ENCODE peak calls at places on chromosomes 7 and 10, in six cellular contexts. F, E, Q, C, W and D are unnamed samples. For H3K27me3, the result is how much of the 10 kb centered on the place peaks cover.

GRCh38 chr10:13776861-13777301 is 190.1 kb downstream of the PRPF18 start:
- DNase-seq in F (no peak), E (no peak), Q (no peak), C (no peak), W (no peak), D (no peak)

GRCh38 chr7:22962775-22963358 is 51.1 kb downstream of the HYCC1 start:
- DNase-seq in F (no peak), E (no peak), Q (no peak), C (no peak), W (no peak), D (no peak)

GRCh38 chr7:90726623-90727022 is 130.5 kb downstream of the CDK14 start:
- DNase-seq in F (no peak), E (no peak), Q (no peak), C (no peak), W (no peak), D (no peak)

GRCh38 chr7:27466703-27467102 is 196.0 kb downstream of the HIBADH start:
- DNase-seq in F (no peak), E (no peak), Q (no peak), C (no peak), W (no peak), D (no peak)

GRCh38 chr7:82153776-82154175 is 289.8 kb downstream of the CACNA2D1 start:
- DNase-seq in F (no peak), E (no peak), Q (no peak), C (no peak), W (no peak), D (no peak)

GRCh38 chr7:81903115-81903514 is 133.3 kb upstream of the HGF start:
- DNase-seq in F (no peak), E (no peak), Q (no peak), C (no peak), W (no peak), D (no peak)

GRCh38 chr7:135558337-135558767 is 635 bp downstream of the NUP205 start:
- DNase-seq in F (peak), E (peak), Q (no peak), C (peak), W (peak), D (peak)

GRCh38 chr7:93043393-93043985 is 74.3 kb downstream of the SAMD9 start:
- DNase-seq in F (peak), E (no peak), Q (no peak), C (no peak), W (no peak), D (no peak)

GRCh38 chr10:112587709-112588108 is 140.7 kb downstream of the VTI1A start:
- DNase-seq in F (no peak), E (no peak), Q (no peak), C (no peak), W (no peak), D (no peak)

GRCh38 chr7:100682228-100682741 is 8.7 kb downstream of the GNB2 start:
- DNase-seq in F (no peak), E (no peak), Q (no peak), C (peak), W (no peak), D (no peak)

GRCh38 chr10:111221682-111222470 is 145.0 kb downstream of the ADRA2A start:
- DNase-seq in F (no peak), E (no peak), Q (no peak), C (no peak), W (no peak), D (no peak)

GRCh38 chr7:98341106-98341505 is 59.6 kb downstream of the BRI3 start:
- DNase-seq in F (no peak), E (no peak), Q (no peak), C (no peak), W (no peak), D (no peak)

GRCh38 chr10:86295791-86296190 is 70.8 kb downstream of the GRID1 start:
- DNase-seq in F (no peak), E (no peak), Q (no peak), C (no peak), W (no peak), D (no peak)

GRCh38 chr10:132915411-132915810 is 27.0 kb downstream of the CFAP46 start:
- DNase-seq in F (no peak), E (no peak), Q (no peak), C (no peak), W (no peak), D (no peak)

GRCh38 chr7:22853138-22853537 is 30.5 kb upstream of the TOMM7 start:
- DNase-seq in F (no peak), E (no peak), Q (no peak), C (no peak), W (no peak), D (no peak)

GRCh38 chr7:69635572-69636190 is 37.4 kb downstream of the AUTS2 start:
- DNase-seq in F (no peak), E (no peak), Q (no peak), C (no peak), W (no peak), D (no peak)

GRCh38 chr10:31698169-31698890 is 230.3 kb downstream of the ARHGAP12 start:
- DNase-seq in F (no peak), E (no peak), Q (no peak), C (peak), W (no peak), D (no peak)

GRCh38 chr10:71603190-71603589 is 116.4 kb downstream of the C10orf105 start:
- DNase-seq in F (no peak), E (no peak), Q (no peak), C (no peak), W (no peak), D (no peak)

GRCh38 chr10:12719365-12719764 is 282.1 kb downstream of the CCDC3 start:
- DNase-seq in F (no peak), E (peak), Q (no peak), C (no peak), W (no peak), D (no peak)

GRCh38 chr10:50623299-50624153 is at the start of gene SGMS1:
- DNase-seq in F (peak), E (peak), Q (peak), C (peak), W (peak), D (peak)

GRCh38 chr7:87933605-87933952 is 472 bp upstream of the ADAM22 start:
- DNase-seq in F (no peak), E (no peak), Q (no peak), C (no peak), W (no peak), D (no peak)

GRCh38 chr7:45259966-45260646 is 102.5 kb downstream of the RAMP3 start:
- DNase-seq in F (peak), E (peak), Q (no peak), C (no peak), W (peak), D (peak)

GRCh38 chr10:60536529-60537114 is 146.9 kb upstream of the ANK3 start:
- DNase-seq in F (no peak), E (no peak), Q (no peak), C (no peak), W (no peak), D (no peak)

GRCh38 chr7:2763607-2764006 is 75.6 kb downstream of the AMZ1 start:
- DNase-seq in F (no peak), E (no peak), Q (no peak), C (no peak), W (no peak), D (no peak)

GRCh38 chr7:35254496-35255416 is 856 bp upstream of the TBX20 start:
- DNase-seq in F (no peak), E (no peak), Q (no peak), C (no peak), W (no peak), D (no peak)

GRCh38 chr7:52540041-52540440 is 495.4 kb upstream of the POM121L12 start:
- DNase-seq in F (no peak), E (no peak), Q (no peak), C (no peak), W (no peak), D (no peak)

GRCh38 chr10:123135415-123136141 is at the start of gene HMX3:
- DNase-seq in F (no peak), E (no peak), Q (no peak), C (no peak), W (peak), D (peak)

GRCh38 chr7:135862586-135863361 is 114.2 kb upstream of the FAM180A start:
- DNase-seq in F (peak), E (no peak), Q (no peak), C (no peak), W (no peak), D (no peak)

GRCh38 chr10:71613303-71613777 is 106.2 kb downstream of the C10orf105 start:
- DNase-seq in F (no peak), E (no peak), Q (no peak), C (no peak), W (no peak), D (no peak)

GRCh38 chr7:157032644-157033482 is 22.4 kb upstream of the MNX1 start:
- DNase-seq in F (no peak), E (no peak), Q (no peak), C (no peak), W (no peak), D (no peak)

GRCh38 chr7:70271617-70272081 is 673.4 kb downstream of the AUTS2 start:
- DNase-seq in F (no peak), E (no peak), Q (no peak), C (no peak), W (no peak), D (peak)

GRCh38 chr10:120514035-120514620 is 57.1 kb downstream of the PLPP4 start:
- DNase-seq in F (peak), E (peak), Q (no peak), C (no peak), W (no peak), D (peak)

GRCh38 chr10:14648042-14648765 is 126.5 kb downstream of the FAM107B start:
- DNase-seq in F (peak), E (peak), Q (peak), C (no peak), W (peak), D (peak)

GRCh38 chr10:521844-522243 is 167.6 kb downstream of the DIP2C start:
- DNase-seq in F (no peak), E (no peak), Q (no peak), C (peak), W (no peak), D (no peak)

GRCh38 chr7:14988941-14989340 is 86.4 kb upstream of the DGKB start:
- DNase-seq in F (no peak), E (no peak), Q (no peak), C (no peak), W (no peak), D (no peak)

GRCh38 chr7:107047902-107048782 is 3.6 kb downstream of the PRKAR2B start:
- DNase-seq in F (no peak), E (no peak), Q (no peak), C (no peak), W (no peak), D (no peak)

GRCh38 chr10:28367865-28368541 is 65.1 kb upstream of the MPP7 start:
- DNase-seq in F (no peak), E (no peak), Q (no peak), C (no peak), W (peak), D (no peak)

GRCh38 chr7:2050511-2050866 is 182.3 kb downstream of the MAD1L1 start:
- DNase-seq in F (no peak), E (no peak), Q (no peak), C (no peak), W (no peak), D (no peak)

GRCh38 chr10:98569878-98570277 is 123.1 kb upstream of the HPS1 start:
- DNase-seq in F (no peak), E (no peak), Q (no peak), C (no peak), W (no peak), D (no peak)

DNA sequence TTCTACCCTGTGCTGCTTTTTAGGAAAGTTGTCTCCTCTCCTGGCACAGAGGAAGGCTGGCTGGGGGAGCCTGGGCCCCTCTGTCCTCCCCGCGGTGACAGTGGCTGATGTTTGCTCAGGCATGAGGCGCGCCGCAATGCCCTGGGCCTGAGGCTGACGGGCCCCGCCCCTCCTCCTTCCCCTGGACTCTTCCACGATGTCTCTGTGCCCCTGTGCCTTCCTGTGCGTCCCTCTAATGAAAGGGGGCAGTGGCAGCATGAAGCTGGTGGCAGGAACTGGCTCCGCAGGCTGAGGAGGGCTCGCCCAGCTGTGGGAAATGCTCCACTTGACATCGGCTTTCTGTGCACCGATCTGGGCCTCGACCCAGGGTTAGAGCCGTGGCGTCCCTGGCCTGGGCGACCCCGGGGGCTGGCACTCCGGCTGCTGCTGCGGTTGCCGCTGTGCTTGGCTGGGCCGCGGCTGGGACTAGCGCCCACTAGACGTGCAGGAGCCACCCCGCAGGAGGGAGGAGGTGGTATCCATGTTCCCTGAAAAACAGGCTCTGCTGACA is 67.9 kb downstream of the ZNF680 start:
- DNase-seq in F (no peak), E (no peak), Q (no peak), C (peak), W (no peak), D (no peak)
- H3K4me3 ChIP-seq in F (peak), E (no peak), Q (no peak), C (peak), W (no peak), D (no peak)

DNA sequence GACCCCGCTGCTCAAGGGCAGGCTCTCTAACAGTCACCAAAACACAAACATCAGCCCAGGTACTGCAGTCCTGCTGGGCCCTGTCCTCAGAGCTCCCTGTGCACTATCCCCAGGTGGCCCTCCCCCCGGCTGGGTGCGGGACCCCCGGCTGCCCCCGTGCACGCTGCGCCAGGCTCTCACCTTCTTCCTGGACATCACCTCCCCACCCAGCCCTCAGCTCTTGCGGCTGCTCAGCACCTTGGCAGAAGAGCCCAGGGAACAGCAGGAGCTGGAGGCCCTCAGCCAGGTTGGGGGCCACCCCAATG is 14.3 kb downstream of the ATG9B start:
- DNase-seq in F (no peak), E (no peak), Q (no peak), C (no peak), W (no peak), D (no peak)
- H3K27me3 ChIP-seq in F (under half), E (under half), Q (under half), C (under half), W (under half), D (under half)

DNA sequence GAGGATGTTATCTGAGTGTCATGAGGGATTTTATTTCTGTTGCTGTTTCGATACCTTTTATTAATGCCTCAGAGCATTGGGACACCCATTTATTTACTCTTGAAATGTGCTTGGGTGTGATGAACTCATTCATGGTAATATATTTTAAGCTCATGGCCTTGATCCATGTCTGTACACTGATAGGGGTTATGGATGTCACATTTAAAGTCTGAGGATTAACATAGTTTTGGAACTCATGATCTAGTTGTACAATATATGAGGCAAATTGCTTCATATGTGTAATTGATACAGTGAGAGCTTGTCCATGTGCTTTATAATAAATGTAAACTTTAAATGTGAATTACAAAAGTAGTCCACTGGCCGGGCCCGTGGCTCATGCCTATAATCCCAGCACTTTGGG is 23.0 kb upstream of the ZRANB1 start:
- DNase-seq in F (no peak), E (no peak), Q (no peak), C (no peak), W (no peak), D (no peak)
- H3K4me3 ChIP-seq in F (no peak), E (no peak), Q (peak), C (no peak), W (no peak), D (no peak)

GRCh38 chr7:155897758-155898386 is 85.6 kb upstream of the SHH start:
- DNase-seq in F (no peak), E (no peak), Q (no peak), C (no peak), W (no peak), D (no peak)

GRCh38 chr7:155896531-155897263 is 84.4 kb upstream of the SHH start:
- DNase-seq in F (no peak), E (no peak), Q (no peak), C (no peak), W (no peak), D (no peak)

GRCh38 chr7:155893664-155894063 is 81.4 kb upstream of the SHH start:
- DNase-seq in F (no peak), E (no peak), Q (no peak), C (no peak), W (no peak), D (no peak)

GRCh38 chr7:155889636-155890508 is 77.6 kb upstream of the SHH start:
- DNase-seq in F (no peak), E (no peak), Q (no peak), C (peak), W (no peak), D (no peak)

GRCh38 chr7:155893176-155893575 is 80.9 kb upstream of the SHH start:
- DNase-seq in F (no peak), E (no peak), Q (no peak), C (no peak), W (no peak), D (no peak)
- H3K27me3 ChIP-seq in F (under half), E (under half), Q (under half), C (under half), W (under half), D (under half)

GRCh38 chr7:95599069-95599468 is 2.8 kb upstream of the PDK4 start:
- DNase-seq in F (no peak), E (no peak), Q (no peak), C (no peak), W (no peak), D (no peak)

GRCh38 chr7:95598511-95598910 is 2.2 kb upstream of the PDK4 start:
- DNase-seq in F (no peak), E (no peak), Q (no peak), C (no peak), W (no peak), D (no peak)

GRCh38 chr7:95605275-95605674 is 9.0 kb upstream of the PDK4 start:
- DNase-seq in F (no peak), E (no peak), Q (no peak), C (no peak), W (no peak), D (no peak)

GRCh38 chr7:95601324-95601723 is 5.0 kb upstream of the PDK4 start:
- DNase-seq in F (no peak), E (no peak), Q (no peak), C (no peak), W (no peak), D (no peak)

GRCh38 chr7:95602421-95602820 is 6.1 kb upstream of the PDK4 start:
- DNase-seq in F (no peak), E (no peak), Q (no peak), C (no peak), W (no peak), D (no peak)
- H3K4me3 ChIP-seq in F (no peak), E (no peak), Q (no peak), C (no peak), W (no peak), D (no peak)

GRCh38 chr7:312409-312808 is 22.4 kb downstream of the FOXL3 start:
- DNase-seq in F (no peak), E (no peak), Q (no peak), C (no peak), W (no peak), D (no peak)
- H3K27me3 ChIP-seq in F (under half), E (under half), Q (under half), C (under half), W (under half), D (under half)

DNA sequence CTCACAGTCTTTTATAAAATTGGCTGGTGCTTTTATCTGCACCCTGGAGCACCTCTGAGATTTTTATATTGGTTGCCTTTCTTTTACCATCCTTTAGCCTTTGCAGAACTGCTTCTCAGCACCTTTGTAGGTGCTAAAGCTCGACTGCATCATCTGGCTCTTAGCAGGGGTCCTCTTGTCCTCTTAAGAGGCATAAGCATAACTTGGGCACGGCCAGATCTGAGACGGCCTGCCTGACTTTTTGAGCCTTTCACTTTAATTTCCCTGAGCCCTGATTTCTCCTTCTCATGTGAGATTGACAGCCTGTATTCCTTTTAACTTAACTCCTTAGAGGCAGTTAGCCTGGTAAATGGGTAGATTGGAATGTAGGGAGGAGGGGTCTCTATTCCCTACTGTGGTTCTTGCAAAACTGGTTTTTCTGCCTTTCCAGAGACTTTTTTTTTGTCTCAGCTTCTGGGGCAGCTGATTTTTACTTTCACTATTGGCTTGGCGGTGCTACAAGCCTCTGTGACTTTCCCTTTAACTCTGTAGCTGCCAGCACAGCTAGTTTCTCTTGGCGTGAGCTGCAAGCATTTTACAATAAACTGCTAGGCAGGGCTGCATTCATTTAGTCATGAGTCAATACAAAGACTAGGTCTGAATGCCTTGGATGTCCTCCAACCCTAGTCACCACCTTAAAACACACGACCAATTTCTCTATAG is 24.0 kb downstream of the ZPBP start:
- DNase-seq in F (no peak), E (no peak), Q (no peak), C (no peak), W (peak), D (peak)
- H3K4me3 ChIP-seq in F (no peak), E (peak), Q (peak), C (peak), W (peak), D (peak)

DNA sequence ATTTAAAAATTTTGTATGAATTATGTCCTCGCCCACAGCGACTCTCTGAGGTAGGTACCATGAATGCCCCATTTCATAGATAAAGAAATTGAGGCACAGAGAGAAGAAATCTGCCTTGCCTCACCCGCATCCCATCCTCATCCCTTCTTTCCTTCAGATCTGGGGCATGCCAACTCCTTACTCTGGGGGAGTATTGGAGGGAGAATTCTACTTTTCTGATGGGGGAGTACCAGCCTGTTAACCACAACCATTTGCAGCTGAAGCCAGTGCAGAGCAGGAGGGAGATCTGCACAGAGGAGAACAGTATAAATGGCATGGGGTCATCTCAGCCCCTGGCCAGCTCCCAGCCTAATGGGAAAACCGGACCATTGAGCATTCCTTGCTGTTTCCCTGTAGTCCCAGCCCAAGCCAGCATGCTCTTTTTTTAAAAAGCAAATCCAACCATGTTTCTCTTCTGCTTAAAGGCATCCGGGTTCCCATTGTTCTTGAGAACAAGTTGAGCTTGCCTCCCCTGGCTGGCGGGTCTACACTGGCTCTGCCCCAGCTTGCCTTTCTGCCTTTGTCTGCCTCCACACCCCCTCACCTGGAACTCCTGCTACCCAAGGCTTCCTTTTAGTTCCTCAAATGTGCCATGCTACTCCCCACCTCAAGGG is 8.7 kb upstream of the ZNF503 start:
- DNase-seq in F (no peak), E (no peak), Q (no peak), C (peak), W (no peak), D (no peak)
- H3K27me3 ChIP-seq in F (under half), E (under half), Q (under half), C (under half), W (under half), D (under half)